ENCODE peak calls at places on chromosomes 2 and 18, in ten cellular contexts. C, W, O, T, J, M, L, X, U and E are unnamed samples. For H3K27me3, the result is how much of the 10 kb centered on the place peaks cover.

GRCh38 chr18:76450912-76451421 is 44.1 kb downstream of the ZNF516 start:
- DNase-seq in C (peak), W (peak), O (peak), T (peak), J (no peak), M (no peak), L (peak), X (peak), U (peak), E (peak)

GRCh38 chr2:225353579-225354085 is 45.9 kb upstream of the NYAP2 start:
- DNase-seq in C (no peak), W (no peak), O (no peak), T (no peak), J (no peak), M (no peak), L (no peak), X (no peak), U (no peak), E (no peak)

GRCh38 chr2:167794554-167795255 is 452.7 kb downstream of the STK39 start:
- DNase-seq in C (no peak), W (no peak), O (no peak), T (no peak), J (peak), M (no peak), L (no peak), X (no peak), U (no peak), E (no peak)

GRCh38 chr2:172434821-172435607 is 7.6 kb downstream of the ITGA6 start:
- DNase-seq in C (peak), W (peak), O (no peak), T (no peak), J (no peak), M (no peak), L (no peak), X (no peak), U (no peak), E (no peak)

GRCh38 chr2:239881031-239881471 is 144.1 kb downstream of the NDUFA10 start:
- DNase-seq in C (no peak), W (no peak), O (peak), T (no peak), J (no peak), M (no peak), L (no peak), X (no peak), U (no peak), E (peak)

GRCh38 chr2:15539999-15540398 is 21.1 kb downstream of the NBAS start:
- DNase-seq in C (no peak), W (no peak), O (no peak), T (no peak), J (no peak), M (no peak), L (no peak), X (no peak), U (no peak), E (no peak)

GRCh38 chr2:26685943-26686839 is 6.3 kb upstream of the KCNK3 start:
- DNase-seq in C (no peak), W (no peak), O (no peak), T (no peak), J (no peak), M (peak), L (no peak), X (no peak), U (peak), E (no peak)

GRCh38 chr2:26521054-26521912 is 43.4 kb upstream of the OTOF start:
- DNase-seq in C (no peak), W (peak), O (no peak), T (no peak), J (peak), M (no peak), L (peak), X (peak), U (peak), E (no peak)

GRCh38 chr2:186199029-186199428 is 287.0 kb upstream of the ZC3H15 start:
- DNase-seq in C (no peak), W (no peak), O (no peak), T (no peak), J (no peak), M (no peak), L (no peak), X (no peak), U (no peak), E (no peak)

GRCh38 chr2:24083567-24084385 is 858 bp downstream of the TP53I3 start:
- DNase-seq in C (peak), W (peak), O (peak), T (peak), J (peak), M (no peak), L (peak), X (peak), U (peak), E (peak)

GRCh38 chr2:18455256-18455862 is 105.1 kb downstream of the RDH14 start:
- DNase-seq in C (peak), W (peak), O (no peak), T (no peak), J (peak), M (peak), L (no peak), X (no peak), U (peak), E (no peak)

GRCh38 chr2:237254369-237254861 is 159.5 kb downstream of the COL6A3 start:
- DNase-seq in C (peak), W (no peak), O (no peak), T (no peak), J (no peak), M (no peak), L (no peak), X (no peak), U (peak), E (no peak)

GRCh38 chr2:217909156-217909820 is 93.5 kb downstream of the TNS1 start:
- DNase-seq in C (no peak), W (peak), O (no peak), T (no peak), J (peak), M (no peak), L (no peak), X (no peak), U (no peak), E (no peak)

GRCh38 chr2:8684885-8685696 is 3.2 kb downstream of the ID2 start:
- DNase-seq in C (peak), W (peak), O (peak), T (no peak), J (peak), M (peak), L (peak), X (peak), U (peak), E (peak)

GRCh38 chr18:13176847-13177246 is 41.7 kb upstream of the LDLRAD4 start:
- DNase-seq in C (no peak), W (no peak), O (no peak), T (no peak), J (no peak), M (no peak), L (no peak), X (no peak), U (no peak), E (no peak)
- H3K4me3 ChIP-seq in C (no peak), W (no peak), O (no peak), T (no peak), J (no peak), M (no peak), L (no peak), X (no peak), U (no peak), E (no peak)

DNA sequence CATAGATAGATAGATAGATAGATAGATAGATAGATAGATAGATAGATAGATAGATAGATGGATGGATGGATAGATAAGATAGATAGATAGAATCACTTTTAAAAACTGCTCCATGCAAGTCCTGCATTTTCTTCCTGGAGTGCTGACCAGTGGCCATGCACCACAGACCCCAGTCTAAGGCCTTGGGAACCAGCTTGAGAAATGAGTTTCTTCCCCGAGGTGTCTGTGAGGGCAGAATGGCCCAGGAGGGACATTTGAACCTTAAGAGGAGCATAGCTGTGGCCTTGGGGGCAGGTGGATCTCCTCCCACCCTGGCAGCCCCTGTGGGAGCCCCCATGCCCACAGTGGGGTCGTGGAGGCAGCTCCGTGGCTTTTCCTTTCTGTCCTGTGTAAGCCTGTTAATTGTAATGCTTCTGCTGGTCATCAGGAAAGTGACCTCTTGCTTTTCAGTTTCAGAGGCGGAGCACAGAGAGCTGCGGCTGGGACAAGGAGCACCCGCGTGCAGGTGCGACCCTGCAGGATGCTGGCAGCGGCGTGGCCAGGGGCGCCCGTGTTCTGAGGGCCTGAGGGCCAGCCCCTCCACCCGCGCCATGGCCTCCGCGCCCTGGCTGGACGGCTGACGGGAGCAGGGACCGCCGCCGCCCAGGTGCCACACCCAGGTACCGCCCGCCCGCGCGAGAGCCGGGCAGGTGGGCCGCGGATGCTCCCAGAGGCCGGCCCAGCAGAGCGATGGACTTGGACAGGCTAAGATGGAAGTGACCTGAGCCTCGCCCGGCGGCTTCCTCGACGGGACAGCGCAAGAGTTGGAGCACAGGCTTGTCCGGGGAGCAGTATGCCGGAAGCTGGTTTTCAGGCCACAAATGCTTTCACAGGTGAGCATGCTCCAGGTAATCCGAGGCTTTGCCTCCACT is 168.6 kb downstream of the LDLRAD4 start:
- DNase-seq in C (no peak), W (no peak), O (no peak), T (no peak), J (no peak), M (no peak), L (no peak), X (no peak), U (no peak), E (peak)
- H3K27ac ChIP-seq in C (no peak), W (no peak), O (no peak), T (no peak), J (no peak), M (no peak), L (no peak), X (no peak), U (no peak), E (peak)

DNA sequence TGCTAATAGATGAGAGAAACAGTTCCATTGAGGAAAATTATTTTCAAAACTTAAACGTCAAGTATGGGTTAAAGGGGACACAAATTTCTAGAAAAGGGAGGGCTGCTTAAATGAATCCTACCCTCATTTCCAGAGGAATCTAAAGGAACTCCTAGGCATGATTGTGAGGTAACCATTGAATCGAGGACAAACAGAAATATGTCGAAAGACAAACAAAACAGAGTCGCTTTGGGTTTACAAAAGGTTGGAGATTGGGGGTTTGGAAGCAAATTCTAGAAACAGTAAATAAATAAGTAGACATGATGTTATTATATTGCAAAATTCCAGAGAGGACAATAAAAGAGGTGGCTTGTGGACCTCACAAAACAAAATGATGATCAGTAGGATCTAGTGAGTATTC is 173.1 kb downstream of the FTCDNL1 start:
- DNase-seq in C (no peak), W (no peak), O (no peak), T (no peak), J (peak), M (no peak), L (no peak), X (no peak), U (no peak), E (no peak)
- H3K27me3 ChIP-seq in C (under half), W (under half), O (under half), T (under half), J (under half), M (under half), L (under half), X (under half), U (under half), E (under half)

GRCh38 chr2:143934913-143935310 is 585.0 kb downstream of the ZEB2 start:
- DNase-seq in C (peak), W (no peak), O (no peak), T (no peak), J (no peak), M (no peak), L (no peak), X (no peak), U (no peak), E (no peak)
- H3K4me3 ChIP-seq in C (no peak), W (no peak), O (no peak), T (no peak), J (no peak), M (no peak), L (no peak), X (no peak), U (no peak), E (peak)

GRCh38 chr2:54336136-54336976 is 80.3 kb upstream of the TSPYL6 start:
- DNase-seq in C (peak), W (no peak), O (no peak), T (peak), J (no peak), M (no peak), L (no peak), X (no peak), U (no peak), E (no peak)
- H3K27ac ChIP-seq in C (peak), W (no peak), O (peak), T (no peak), J (no peak), M (no peak), L (no peak), X (no peak), U (no peak), E (peak)

GRCh38 chr18:78979682-78980278 is at the start of gene SALL3:
- DNase-seq in C (no peak), W (peak), O (no peak), T (no peak), J (no peak), M (no peak), L (no peak), X (no peak), U (peak), E (no peak)

GRCh38 chr18:78982186-78982585 is 2.6 kb downstream of the SALL3 start:
- DNase-seq in C (no peak), W (peak), O (no peak), T (no peak), J (no peak), M (no peak), L (no peak), X (no peak), U (no peak), E (no peak)

GRCh38 chr18:78981652-78981955 is 2.0 kb downstream of the SALL3 start:
- DNase-seq in C (no peak), W (peak), O (no peak), T (no peak), J (no peak), M (no peak), L (no peak), X (no peak), U (no peak), E (no peak)

GRCh38 chr18:78980279-78980771 is 707 bp downstream of the SALL3 start:
- DNase-seq in C (no peak), W (peak), O (no peak), T (no peak), J (no peak), M (no peak), L (no peak), X (no peak), U (no peak), E (no peak)

GRCh38 chr18:78980777-78981651 is 1.4 kb downstream of the SALL3 start:
- DNase-seq in C (no peak), W (peak), O (no peak), T (no peak), J (no peak), M (no peak), L (no peak), X (no peak), U (peak), E (no peak)
- H3K27me3 ChIP-seq in C (under half), W (under half), O (under half), T (half or more), J (under half), M (half or more), L (half or more), X (half or more), U (half or more), E (under half)

GRCh38 chr2:218985021-218985324 is at the start of gene FEV:
- DNase-seq in C (no peak), W (no peak), O (no peak), T (no peak), J (no peak), M (no peak), L (no peak), X (no peak), U (no peak), E (no peak)

GRCh38 chr2:218983263-218983970 is 1.6 kb downstream of the FEV start:
- DNase-seq in C (no peak), W (peak), O (no peak), T (no peak), J (no peak), M (peak), L (no peak), X (no peak), U (no peak), E (no peak)

GRCh38 chr2:218984239-218985020 is 554 bp downstream of the FEV start:
- DNase-seq in C (no peak), W (peak), O (no peak), T (no peak), J (no peak), M (no peak), L (no peak), X (peak), U (no peak), E (no peak)

GRCh38 chr2:218982312-218983262 is 2.4 kb downstream of the FEV start:
- DNase-seq in C (no peak), W (peak), O (no peak), T (no peak), J (no peak), M (no peak), L (no peak), X (no peak), U (no peak), E (no peak)

DNA sequence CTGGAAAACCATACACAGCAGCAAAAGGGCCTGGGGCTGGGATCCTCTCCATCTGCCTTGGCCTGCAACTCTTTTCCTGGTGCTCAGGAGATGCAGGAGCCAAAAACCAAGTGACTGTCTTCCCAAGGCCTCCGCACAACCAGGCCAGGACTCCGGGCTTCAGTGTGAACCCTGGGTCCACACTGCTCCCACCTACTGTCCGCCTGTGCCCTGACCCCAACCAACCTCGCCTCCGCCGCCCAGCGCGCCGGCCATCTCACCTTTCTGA is 1.1 kb downstream of the FEV start:
- DNase-seq in C (no peak), W (no peak), O (no peak), T (no peak), J (no peak), M (no peak), L (no peak), X (no peak), U (no peak), E (no peak)
- H3K4me3 ChIP-seq in C (no peak), W (peak), O (no peak), T (no peak), J (no peak), M (no peak), L (no peak), X (peak), U (no peak), E (peak)

GRCh38 chr2:69022548-69022947 is 9.6 kb downstream of the ANTXR1 start:
- DNase-seq in C (no peak), W (no peak), O (no peak), T (no peak), J (no peak), M (no peak), L (no peak), X (no peak), U (no peak), E (no peak)
- H3K27ac ChIP-seq in C (no peak), W (no peak), O (no peak), T (no peak), J (no peak), M (no peak), L (no peak), X (no peak), U (no peak), E (no peak)

DNA sequence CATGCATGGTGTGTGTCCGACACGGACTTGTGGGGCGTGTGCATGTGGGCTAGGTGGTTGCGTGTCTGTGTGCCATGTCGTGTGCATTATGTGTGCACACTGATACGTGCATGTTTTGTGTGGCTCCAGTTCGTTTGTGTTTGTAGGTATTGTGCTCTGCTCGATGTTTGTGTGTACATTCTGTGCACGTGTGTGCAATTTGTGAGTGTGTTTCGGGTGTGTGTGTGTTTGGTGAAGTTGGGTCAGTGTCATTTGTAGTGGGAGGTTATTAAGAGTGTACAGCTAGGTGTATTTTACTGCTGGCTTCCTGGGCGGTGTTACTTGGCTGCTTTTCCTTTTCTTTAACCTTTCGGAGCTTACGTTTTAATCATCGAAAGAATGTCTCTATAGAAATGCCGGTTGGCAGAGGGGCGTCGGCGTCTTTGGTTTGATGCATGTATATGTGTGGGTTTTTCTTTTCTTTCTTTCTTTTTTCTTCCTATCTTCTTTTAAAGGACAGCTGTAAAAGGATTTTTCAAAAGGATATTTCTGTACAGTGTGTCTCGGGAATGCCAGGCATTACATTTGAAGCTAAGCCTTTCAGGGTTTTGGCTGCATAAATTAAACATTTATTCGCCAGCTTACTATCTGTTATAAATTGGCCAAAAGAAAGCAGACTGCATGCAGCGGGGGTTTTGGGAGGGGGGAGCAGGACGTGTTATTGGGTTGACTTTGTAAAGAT is 1.3 kb downstream of the ASXL3 start:
- DNase-seq in C (peak), W (peak), O (no peak), T (no peak), J (no peak), M (no peak), L (peak), X (no peak), U (peak), E (no peak)
- H3K27me3 ChIP-seq in C (under half), W (under half), O (under half), T (under half), J (under half), M (under half), L (under half), X (half or more), U (under half), E (under half)